ENCODE peak calls at places on chromosomes 16 and 17, in nine cellular contexts. I is right lobe of liver; Q is CD8-positive, alpha-beta T cell; Y is transverse colon; D is tibial artery; B is psoas muscle; C is IMR-90; H is epithelial cell of esophagus; Z is astrocyte. T is an unnamed sample.

GRCh38 chr17:77287432-77288068 is 146.8 kb downstream of the SEC14L1 start:
- DNase-seq in I (peak; percentile 86), Q (no peak), Y (peak; percentile 70), D (no peak), B (peak; percentile 92), C (peak; percentile 94), H (peak; percentile 83), Z (peak; percentile 95), T (no peak)

GRCh38 chr17:44719444-44719843 is 11.0 kb downstream of the DBF4B start:
- DNase-seq in I (no peak), Q (no peak), Y (no peak), D (no peak), B (no peak), C (no peak), H (no peak), Z (no peak), T (no peak)

GRCh38 chr17:31673076-31673475 is 186.0 kb downstream of the COPRS start:
- DNase-seq in I (no peak), Q (no peak), Y (no peak), D (no peak), B (no peak), C (no peak), H (no peak), Z (no peak), T (no peak)

GRCh38 chr17:6753565-6753964 is 2.3 kb upstream of the XAF1 start:
- DNase-seq in I (no peak), Q (no peak), Y (no peak), D (no peak), B (no peak), C (no peak), H (no peak), Z (peak; percentile 4), T (no peak)

GRCh38 chr17:78196712-78197111 is 9.6 kb downstream of the AFMID start:
- DNase-seq in I (no peak), Q (no peak), Y (no peak), D (no peak), B (no peak), C (no peak), H (no peak), Z (no peak), T (no peak)

GRCh38 chr17:78808106-78808635 is 26.1 kb upstream of the CYTH1 start:
- DNase-seq in I (no peak), Q (no peak), Y (no peak), D (no peak), B (no peak), C (peak; percentile 39), H (peak; percentile 25), Z (no peak), T (no peak)

GRCh38 chr16:24853830-24854229 is 8.1 kb downstream of the SLC5A11 start:
- DNase-seq in I (no peak), Q (no peak), Y (no peak), D (no peak), B (no peak), C (peak; percentile 66), H (peak; percentile 83), Z (peak; percentile 39), T (no peak)

GRCh38 chr16:15950167-15950854 is 895 bp downstream of the ABCC1 start:
- DNase-seq in I (no peak), Q (peak; percentile 45), Y (peak; percentile 36), D (peak; percentile 44), B (no peak), C (peak; percentile 44), H (peak; percentile 33), Z (peak; percentile 52), T (no peak)

GRCh38 chr17:65314212-65314611 is 177.0 kb downstream of the RGS9 start:
- DNase-seq in I (no peak), Q (no peak), Y (no peak), D (no peak), B (no peak), C (no peak), H (no peak), Z (no peak), T (no peak)

GRCh38 chr17:31858647-31859486 is at the start of gene COPRS:
- DNase-seq in I (peak; percentile 95), Q (peak; percentile 83), Y (peak; percentile 91), D (peak; percentile 83), B (peak; percentile 96), C (peak; percentile 81), H (peak; percentile 87), Z (peak; percentile 63), T (peak; percentile 53)

GRCh38 chr17:50935201-50936124 is 69.3 kb upstream of the TOB1 start:
- DNase-seq in I (peak; percentile 95), Q (no peak), Y (peak; percentile 59), D (peak; percentile 84), B (peak; percentile 97), C (no peak), H (peak; percentile 29), Z (no peak), T (peak; percentile 81)

GRCh38 chr16:58449768-58450167 is 50.2 kb upstream of the NDRG4 start:
- DNase-seq in I (no peak), Q (no peak), Y (no peak), D (no peak), B (no peak), C (no peak), H (no peak), Z (no peak), T (no peak)

GRCh38 chr16:81688182-81688581 is 90.9 kb upstream of the PLCG2 start:
- DNase-seq in I (no peak), Q (peak; percentile 14), Y (no peak), D (no peak), B (no peak), C (peak; percentile 10), H (no peak), Z (peak; percentile 46), T (no peak)

GRCh38 chr17:538096-538973 is 176.3 kb downstream of the VPS53 start:
- DNase-seq in I (no peak), Q (no peak), Y (no peak), D (no peak), B (no peak), C (peak; percentile 67), H (no peak), Z (peak; percentile 45), T (no peak)

GRCh38 chr16:88705076-88705684 is 1.0 kb downstream of the RNF166 start:
- DNase-seq in I (no peak), Q (peak; percentile 66), Y (peak; percentile 44), D (peak; percentile 48), B (no peak), C (peak; percentile 34), H (no peak), Z (peak; percentile 26), T (no peak)

GRCh38 chr17:30519707-30520106 is 42.5 kb downstream of the GOSR1 start:
- DNase-seq in I (no peak), Q (no peak), Y (no peak), D (no peak), B (no peak), C (peak; percentile 91), H (peak; percentile 30), Z (peak; percentile 92), T (no peak)

GRCh38 chr16:87626401-87626800 is 24.1 kb downstream of the JPH3 start:
- DNase-seq in I (no peak), Q (no peak), Y (no peak), D (no peak), B (no peak), C (no peak), H (peak; percentile 43), Z (no peak), T (no peak)

GRCh38 chr17:16911141-16911937 is 60.6 kb downstream of the TNFRSF13B start:
- DNase-seq in I (no peak), Q (no peak), Y (peak; percentile 6), D (peak; percentile 11), B (peak; percentile 36), C (no peak), H (peak; percentile 11), Z (peak; percentile 47), T (no peak)

GRCh38 chr17:29292992-29293889 is 707 bp downstream of the NUFIP2 start:
- DNase-seq in I (peak; percentile 81), Q (peak; percentile 48), Y (peak; percentile 67), D (peak; percentile 63), B (peak; percentile 80), C (peak; percentile 34), H (peak; percentile 51), Z (peak; percentile 16), T (peak; percentile 82)

GRCh38 chr17:40329981-40330794 is 21.2 kb downstream of the RARA start:
- DNase-seq in I (peak; percentile 92), Q (no peak), Y (peak; percentile 60), D (no peak), B (peak; percentile 84), C (no peak), H (no peak), Z (no peak), T (peak; percentile 77)

GRCh38 chr17:5434984-5435383 is 4.0 kb downstream of the C1QBP start:
- DNase-seq in I (no peak), Q (no peak), Y (no peak), D (no peak), B (no peak), C (no peak), H (no peak), Z (no peak), T (no peak)
- H3K4me3 ChIP-seq in I (no peak overlapping the region), Q (no peak overlapping the region), Y (no peak overlapping the region), D (no peak overlapping the region), B (no peak overlapping the region), C (no peak overlapping the region), H (no peak overlapping the region), Z (no peak overlapping the region), T (no peak overlapping the region)

DNA sequence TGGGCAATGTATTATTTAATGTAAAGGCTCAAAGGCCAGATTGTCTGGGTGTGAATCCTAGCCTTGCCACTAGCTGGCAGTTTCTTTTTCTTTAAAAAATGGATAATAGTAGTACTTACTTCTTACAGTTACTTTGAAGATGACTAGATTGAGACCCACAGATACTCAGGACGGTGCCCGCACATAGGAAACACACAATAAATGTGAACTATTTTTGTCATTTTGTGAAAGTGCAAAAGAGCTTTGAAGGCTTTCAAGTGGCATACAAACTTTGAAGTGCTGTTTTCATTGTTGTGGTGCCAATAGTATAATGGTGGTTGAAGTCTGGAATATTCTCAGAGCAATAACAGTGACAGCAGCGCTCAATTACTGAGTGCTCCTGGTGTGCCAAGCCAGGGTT is 63.6 kb downstream of the OTOA start:
- DNase-seq in I (no peak), Q (no peak), Y (no peak), D (no peak), B (no peak), C (no peak), H (no peak), Z (no peak), T (no peak)
- TF ChIP-seq CTCF in I (no peak), Q (no peak), Y (no peak), D (no peak), B (no peak), C (no peak), H (no peak), Z (no peak), T (no peak)

GRCh38 chr17:27793168-27793905 is 7.0 kb downstream of the NOS2 start:
- DNase-seq in I (no peak), Q (no peak), Y (no peak), D (no peak), B (no peak), C (no peak), H (no peak), Z (no peak), T (no peak)
- H3K4me3 ChIP-seq in I (no peak overlapping the region), Q (peak overlapping the region; percentile 19), Y (peak overlapping the region; percentile 28), D (peak overlapping the region; percentile 25), B (peak overlapping the region; percentile 60), C (no peak overlapping the region), H (no peak overlapping the region), Z (peak overlapping the region; percentile 17), T (peak overlapping the region; percentile 52)

DNA sequence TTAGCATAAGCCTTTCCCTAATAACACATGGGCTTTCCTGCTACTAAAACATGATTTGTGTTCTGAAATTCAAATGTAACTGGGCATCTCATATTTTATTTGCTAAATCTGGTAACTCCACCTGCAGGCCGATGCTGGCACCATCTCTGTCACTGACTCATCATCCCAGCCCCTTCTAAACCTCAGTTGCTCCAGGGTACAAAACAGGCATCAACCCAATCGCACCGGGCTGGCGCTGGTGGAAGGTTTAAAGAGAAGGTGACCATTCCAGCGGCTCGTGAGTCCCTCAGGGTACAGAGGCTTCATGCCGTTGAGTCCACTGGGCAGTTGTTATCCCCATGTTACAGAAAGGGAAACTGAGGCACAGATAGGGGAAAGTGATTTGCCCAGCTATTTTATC is 27.1 kb downstream of the PPL start:
- DNase-seq in I (no peak), Q (no peak), Y (no peak), D (no peak), B (no peak), C (no peak), H (peak; percentile 13), Z (no peak), T (no peak)
- TF ChIP-seq CTCF in I (no peak), Q (no peak), Y (no peak), D (no peak), B (no peak), C (no peak), H (peak; percentile 12), Z (no peak), T (no peak)

T was measured in ascending aorta.